ENCODE peak calls at places on chromosomes 7 and 10, in ten cellular contexts. V, A, I, B, Y, L, D, U, Z and M are unnamed samples.
A peak's percentile ranks its signal among the peaks of the same experiment; 100 is the strongest.

GRCh38 chr7:107696330-107696946 is 35.8 kb downstream of the SLC26A4 start:
- DNase-seq in V (no peak), A (no peak), I (no peak), B (no peak), Y (no peak), L (no peak), D (no peak), U (no peak), Z (no peak), M (no peak)

GRCh38 chr10:47378606-47379444 is 5.3 kb downstream of the ZNF488 start:
- DNase-seq in V (no peak), A (peak; percentile 25), I (no peak), B (no peak), Y (peak; percentile 4), L (peak; percentile 71), D (peak; percentile 39), U (no peak), Z (no peak), M (no peak)

GRCh38 chr10:34936061-34936460 is 121.0 kb upstream of the PARD3 start:
- DNase-seq in V (no peak), A (no peak), I (no peak), B (no peak), Y (no peak), L (no peak), D (peak; percentile 52), U (no peak), Z (no peak), M (no peak)

GRCh38 chr10:104342941-104343411 is 4.7 kb upstream of the ITPRIP start:
- DNase-seq in V (no peak), A (no peak), I (no peak), B (no peak), Y (no peak), L (no peak), D (peak; percentile 53), U (no peak), Z (no peak), M (no peak)

GRCh38 chr7:2034291-2035201 is 198.2 kb downstream of the MAD1L1 start:
- DNase-seq in V (no peak), A (no peak), I (no peak), B (no peak), Y (no peak), L (peak; percentile 16), D (no peak), U (peak; percentile 38), Z (no peak), M (no peak)

GRCh38 chr7:84975586-84976185 is 211.2 kb downstream of the SEMA3D start:
- DNase-seq in V (no peak), A (no peak), I (peak; percentile 50), B (no peak), Y (no peak), L (no peak), D (no peak), U (no peak), Z (no peak), M (no peak)

GRCh38 chr10:79014796-79015195 is 54.0 kb upstream of the ZMIZ1 start:
- DNase-seq in V (no peak), A (no peak), I (no peak), B (no peak), Y (no peak), L (no peak), D (no peak), U (peak; percentile 14), Z (no peak), M (no peak)

GRCh38 chr7:27051451-27051850 is 44.3 kb downstream of the HOXA1 start:
- DNase-seq in V (no peak), A (no peak), I (no peak), B (no peak), Y (no peak), L (no peak), D (no peak), U (no peak), Z (no peak), M (no peak)

GRCh38 chr10:79353726-79354125 is 6.5 kb downstream of the PPIF start:
- DNase-seq in V (no peak), A (no peak), I (no peak), B (no peak), Y (no peak), L (no peak), D (no peak), U (no peak), Z (no peak), M (no peak)

DNA sequence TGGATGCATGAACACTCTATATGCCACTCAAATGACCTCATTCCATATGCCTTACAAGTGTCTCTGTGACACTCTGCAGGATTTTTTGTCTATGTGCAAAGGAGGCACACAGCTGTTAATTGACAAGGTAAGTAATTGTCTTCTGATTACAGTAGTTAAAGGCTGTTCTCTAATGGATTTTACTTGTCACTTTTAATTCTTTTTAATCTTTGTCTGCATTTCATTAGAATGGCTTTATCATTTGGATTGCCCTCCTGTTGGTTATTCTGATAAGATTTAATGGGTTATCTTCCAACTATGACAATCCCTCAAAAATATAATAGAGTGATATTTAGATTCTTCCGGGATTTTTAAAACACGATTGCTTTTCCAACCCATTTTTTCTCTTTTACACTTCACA is 290.0 kb upstream of the TEX47 start:
- DNase-seq in V (no peak), A (no peak), I (no peak), B (no peak), Y (no peak), L (peak; percentile 6), D (no peak), U (no peak), Z (no peak), M (peak; percentile 21)
- H3K36me3 ChIP-seq in V (no peaks in the 10 kb centered on the region), A (no peaks in the 10 kb centered on the region), I (no peaks in the 10 kb centered on the region), B (no peaks in the 10 kb centered on the region), Y (no peaks in the 10 kb centered on the region), L (no peaks in the 10 kb centered on the region), D (no peaks in the 10 kb centered on the region), U (no peaks in the 10 kb centered on the region), Z (no peaks in the 10 kb centered on the region), M (no peaks in the 10 kb centered on the region)

GRCh38 chr7:140304071-140304799 is 94.1 kb downstream of the SLC37A3 start:
- DNase-seq in V (peak; percentile 82), A (no peak), I (peak; percentile 60), B (no peak), Y (no peak), L (peak; percentile 46), D (no peak), U (no peak), Z (no peak), M (peak; percentile 20)

GRCh38 chr7:140295224-140295623 is 103.1 kb downstream of the SLC37A3 start:
- DNase-seq in V (no peak), A (no peak), I (no peak), B (no peak), Y (no peak), L (no peak), D (no peak), U (no peak), Z (no peak), M (no peak)

GRCh38 chr7:140297192-140297591 is 101.1 kb downstream of the SLC37A3 start:
- DNase-seq in V (peak; percentile 45), A (no peak), I (no peak), B (no peak), Y (no peak), L (no peak), D (no peak), U (no peak), Z (no peak), M (no peak)

GRCh38 chr7:140298213-140298612 is 100.1 kb downstream of the SLC37A3 start:
- DNase-seq in V (no peak), A (no peak), I (no peak), B (no peak), Y (no peak), L (no peak), D (no peak), U (no peak), Z (no peak), M (no peak)

GRCh38 chr7:140300263-140301131 is 97.8 kb downstream of the SLC37A3 start:
- DNase-seq in V (no peak), A (no peak), I (no peak), B (no peak), Y (no peak), L (no peak), D (no peak), U (no peak), Z (no peak), M (no peak)
- H3K27me3 ChIP-seq in V (no peaks in the 10 kb centered on the region), A (no peaks in the 10 kb centered on the region), I (no peaks in the 10 kb centered on the region), B (no peaks in the 10 kb centered on the region), Y (no peaks in the 10 kb centered on the region), L (no peaks in the 10 kb centered on the region), D (no peaks in the 10 kb centered on the region), U (no peaks in the 10 kb centered on the region), Z (no peaks in the 10 kb centered on the region), M (no peaks in the 10 kb centered on the region)

DNA sequence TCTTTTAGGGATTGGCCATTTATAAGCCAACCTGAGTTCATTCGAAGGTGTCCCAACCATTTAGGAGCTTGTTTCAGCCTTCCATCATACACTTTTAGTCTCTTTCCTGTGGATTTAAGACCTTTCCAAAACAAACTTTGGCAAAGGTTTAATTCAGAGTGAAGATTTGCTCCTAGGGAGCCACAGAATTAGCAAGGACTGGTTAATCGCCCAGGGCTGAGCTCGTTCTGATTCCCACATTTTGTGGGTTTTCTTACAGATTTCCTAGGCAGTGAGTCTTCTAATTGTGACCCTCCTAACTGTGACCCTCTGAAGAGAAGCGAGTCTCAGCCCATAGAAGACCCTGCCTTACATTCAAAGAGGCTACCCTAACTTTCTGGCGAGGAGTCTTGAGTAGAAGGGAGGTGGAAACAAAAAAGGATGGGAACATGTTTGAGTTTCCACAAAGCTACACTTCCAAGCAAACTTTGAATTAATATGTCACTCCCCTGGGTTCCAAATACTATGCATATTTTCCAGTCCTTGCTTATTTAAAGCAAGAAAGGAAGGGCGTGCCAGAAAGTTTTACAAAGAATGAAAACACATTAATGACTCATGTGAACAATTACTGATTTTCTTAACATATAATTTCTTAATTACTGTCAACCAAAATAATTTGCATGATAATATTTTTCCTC is 118.3 kb downstream of the ARID5B start:
- DNase-seq in V (peak; percentile 57), A (no peak), I (no peak), B (no peak), Y (no peak), L (no peak), D (no peak), U (no peak), Z (no peak), M (no peak)
- H3K27ac ChIP-seq in V (peak overlapping the region; percentile 55), A (peak overlapping the region; percentile 17), I (no peak overlapping the region), B (no peak overlapping the region), Y (peak overlapping the region; percentile 82), L (peak overlapping the region; percentile 6), D (no peak overlapping the region), U (peak overlapping the region; percentile 62), Z (no peak overlapping the region), M (no peak overlapping the region)

GRCh38 chr7:11473220-11473619 is 358.8 kb downstream of the THSD7A start:
- DNase-seq in V (no peak), A (no peak), I (no peak), B (no peak), Y (no peak), L (no peak), D (no peak), U (no peak), Z (no peak), M (no peak)

GRCh38 chr7:11471255-11471654 is 360.7 kb downstream of the THSD7A start:
- DNase-seq in V (no peak), A (no peak), I (no peak), B (no peak), Y (no peak), L (no peak), D (no peak), U (no peak), Z (no peak), M (no peak)

GRCh38 chr7:11466517-11467105 is 365.4 kb downstream of the THSD7A start:
- DNase-seq in V (no peak), A (no peak), I (no peak), B (no peak), Y (no peak), L (no peak), D (no peak), U (no peak), Z (no peak), M (no peak)

GRCh38 chr7:11472646-11473045 is 359.4 kb downstream of the THSD7A start:
- DNase-seq in V (no peak), A (no peak), I (no peak), B (no peak), Y (no peak), L (no peak), D (no peak), U (no peak), Z (no peak), M (no peak)

GRCh38 chr7:11469028-11469718 is 362.8 kb downstream of the THSD7A start:
- DNase-seq in V (no peak), A (no peak), I (peak; percentile 37), B (no peak), Y (no peak), L (no peak), D (no peak), U (no peak), Z (no peak), M (no peak)
- H3K36me3 ChIP-seq in V (no peaks in the 10 kb centered on the region), A (no peaks in the 10 kb centered on the region), I (no peaks in the 10 kb centered on the region), B (no peaks in the 10 kb centered on the region), Y (no peaks in the 10 kb centered on the region), L (peaks cover 23% of the 10 kb centered on the region), D (no peaks in the 10 kb centered on the region), U (no peaks in the 10 kb centered on the region), Z (no peaks in the 10 kb centered on the region), M (no peaks in the 10 kb centered on the region)